ENCODE peak calls at places on chromosome 3, in seven cellular contexts. One of them, this sample, is unnamed.

GRCh38 chr3:120450261-120450913 is 405 bp downstream of the FSTL1 start:
- DNase-seq in A549: peak; percentile 49
- DNase-seq in spleen: peak; percentile 81
- DNase-seq in fibroblast of lung: no peak
- DNase-seq in GM12865: no peak
- DNase-seq in lower lobe of right lung: peak; percentile 59
- DNase-seq in testis: peak; percentile 57
- DNase-seq in this sample: no peak

GRCh38 chr3:38129058-38129457 is 7.9 kb downstream of the ACAA1 start:
- DNase-seq in lower lobe of right lung: no peak
- DNase-seq in spleen: no peak
- DNase-seq in fibroblast of lung: no peak
- DNase-seq in testis: no peak
- DNase-seq in GM12865: no peak
- DNase-seq in A549: no peak
- DNase-seq in this sample: no peak

GRCh38 chr3:57733790-57734189 is 22.3 kb upstream of the SLMAP start:
- DNase-seq in fibroblast of lung: peak; percentile 14
- DNase-seq in lower lobe of right lung: no peak
- DNase-seq in testis: no peak
- DNase-seq in A549: no peak
- DNase-seq in spleen: no peak
- DNase-seq in GM12865: no peak
- DNase-seq in this sample: no peak

GRCh38 chr3:38992117-38992779 is 59.5 kb downstream of the SCN11A start:
- DNase-seq in A549: peak; percentile 46
- DNase-seq in fibroblast of lung: peak; percentile 79
- DNase-seq in lower lobe of right lung: no peak
- DNase-seq in spleen: no peak
- DNase-seq in GM12865: no peak
- DNase-seq in testis: no peak
- DNase-seq in this sample: no peak

GRCh38 chr3:196186661-196187573 is 24.3 kb downstream of the ZDHHC19 start:
- DNase-seq in testis: peak; percentile 63
- DNase-seq in A549: no peak
- DNase-seq in GM12865: peak; percentile 86
- DNase-seq in lower lobe of right lung: no peak
- DNase-seq in fibroblast of lung: no peak
- DNase-seq in spleen: no peak
- DNase-seq in this sample: no peak

GRCh38 chr3:94076055-94076454 is 13.2 kb downstream of the NSUN3 start:
- DNase-seq in A549: no peak
- DNase-seq in GM12865: no peak
- DNase-seq in testis: no peak
- DNase-seq in fibroblast of lung: peak; percentile 74
- DNase-seq in spleen: no peak
- DNase-seq in lower lobe of right lung: no peak
- DNase-seq in this sample: no peak

GRCh38 chr3:69823710-69824109 is 84.4 kb downstream of the MITF start:
- DNase-seq in A549: no peak
- DNase-seq in testis: no peak
- DNase-seq in fibroblast of lung: peak; percentile 22
- DNase-seq in lower lobe of right lung: no peak
- DNase-seq in spleen: no peak
- DNase-seq in GM12865: no peak
- DNase-seq in this sample: no peak

GRCh38 chr3:14806641-14807263 is 12.0 kb upstream of the FGD5 start:
- DNase-seq in GM12865: peak; percentile 40
- DNase-seq in A549: no peak
- DNase-seq in fibroblast of lung: peak; percentile 36
- DNase-seq in testis: no peak
- DNase-seq in spleen: peak; percentile 66
- DNase-seq in lower lobe of right lung: peak; percentile 66
- DNase-seq in this sample: no peak

DNA sequence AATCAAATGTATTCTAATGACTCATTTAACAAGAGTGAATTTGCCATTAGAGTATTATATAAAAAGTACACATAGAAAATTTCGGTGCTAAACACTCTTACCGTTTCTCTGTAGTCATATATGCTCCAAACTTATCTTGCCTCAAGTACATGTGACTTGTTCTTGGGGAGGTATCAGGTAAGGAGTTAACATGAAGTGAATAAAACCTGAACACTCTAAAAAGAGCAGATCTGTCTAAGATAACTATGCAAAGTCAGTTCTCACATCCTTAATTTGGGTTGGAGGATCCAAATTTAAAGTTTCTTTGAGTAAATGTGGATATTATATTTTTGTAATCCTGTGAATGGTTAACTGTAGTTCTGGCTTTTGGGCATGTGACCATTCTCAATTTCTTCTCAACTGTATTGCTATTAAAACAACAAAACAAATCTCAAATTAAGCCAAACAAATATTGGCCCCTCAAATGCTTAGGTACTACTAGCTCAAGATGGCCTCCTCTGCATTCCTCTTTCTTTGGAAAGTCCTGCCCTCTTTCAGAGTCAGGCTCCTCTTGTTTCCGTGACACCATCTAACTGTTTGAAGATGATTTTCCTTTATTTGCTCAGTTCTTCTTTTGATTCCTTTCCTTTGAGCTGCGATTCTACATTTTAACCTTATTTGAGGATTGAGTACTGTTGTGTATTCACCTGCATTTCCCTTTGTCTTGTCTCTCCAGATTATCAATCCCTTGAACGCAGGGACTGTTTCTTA is 4.2 kb downstream of the EDEM1 start:
- DNase-seq in spleen: no peak
- DNase-seq in fibroblast of lung: no peak
- DNase-seq in lower lobe of right lung: no peak
- DNase-seq in A549: no peak
- DNase-seq in GM12865: peak; percentile 54
- DNase-seq in testis: no peak
- DNase-seq in this sample: no peak
- H3K4me3 ChIP-seq in spleen: no peak overlapping the region
- H3K4me3 ChIP-seq in fibroblast of lung: no peak overlapping the region
- H3K4me3 ChIP-seq in lower lobe of right lung: no peak overlapping the region
- H3K4me3 ChIP-seq in A549: no peak overlapping the region
- H3K4me3 ChIP-seq in GM12865: peak overlapping the region; percentile 94
- H3K4me3 ChIP-seq in testis: no peak overlapping the region
- H3K4me3 ChIP-seq in this sample: no peak overlapping the region

GRCh38 chr3:128949158-128949557 is 44.7 kb downstream of the CFAP92 start:
- DNase-seq in lower lobe of right lung: no peak
- DNase-seq in testis: no peak
- DNase-seq in A549: no peak
- DNase-seq in spleen: no peak
- DNase-seq in fibroblast of lung: no peak
- DNase-seq in GM12865: no peak
- DNase-seq in this sample: no peak

GRCh38 chr3:128946411-128946810 is 47.5 kb downstream of the CFAP92 start:
- DNase-seq in testis: no peak
- DNase-seq in fibroblast of lung: peak; percentile 88
- DNase-seq in GM12865: no peak
- DNase-seq in A549: no peak
- DNase-seq in spleen: no peak
- DNase-seq in lower lobe of right lung: no peak
- DNase-seq in this sample: no peak

GRCh38 chr3:128945041-128945877 is 48.6 kb downstream of the CFAP92 start:
- DNase-seq in fibroblast of lung: no peak
- DNase-seq in GM12865: no peak
- DNase-seq in testis: no peak
- DNase-seq in lower lobe of right lung: no peak
- DNase-seq in spleen: no peak
- DNase-seq in A549: no peak
- DNase-seq in this sample: no peak

GRCh38 chr3:128945878-128946175 is 48.0 kb downstream of the CFAP92 start:
- DNase-seq in A549: no peak
- DNase-seq in GM12865: no peak
- DNase-seq in spleen: no peak
- DNase-seq in lower lobe of right lung: no peak
- DNase-seq in testis: no peak
- DNase-seq in fibroblast of lung: no peak
- DNase-seq in this sample: no peak

DNA sequence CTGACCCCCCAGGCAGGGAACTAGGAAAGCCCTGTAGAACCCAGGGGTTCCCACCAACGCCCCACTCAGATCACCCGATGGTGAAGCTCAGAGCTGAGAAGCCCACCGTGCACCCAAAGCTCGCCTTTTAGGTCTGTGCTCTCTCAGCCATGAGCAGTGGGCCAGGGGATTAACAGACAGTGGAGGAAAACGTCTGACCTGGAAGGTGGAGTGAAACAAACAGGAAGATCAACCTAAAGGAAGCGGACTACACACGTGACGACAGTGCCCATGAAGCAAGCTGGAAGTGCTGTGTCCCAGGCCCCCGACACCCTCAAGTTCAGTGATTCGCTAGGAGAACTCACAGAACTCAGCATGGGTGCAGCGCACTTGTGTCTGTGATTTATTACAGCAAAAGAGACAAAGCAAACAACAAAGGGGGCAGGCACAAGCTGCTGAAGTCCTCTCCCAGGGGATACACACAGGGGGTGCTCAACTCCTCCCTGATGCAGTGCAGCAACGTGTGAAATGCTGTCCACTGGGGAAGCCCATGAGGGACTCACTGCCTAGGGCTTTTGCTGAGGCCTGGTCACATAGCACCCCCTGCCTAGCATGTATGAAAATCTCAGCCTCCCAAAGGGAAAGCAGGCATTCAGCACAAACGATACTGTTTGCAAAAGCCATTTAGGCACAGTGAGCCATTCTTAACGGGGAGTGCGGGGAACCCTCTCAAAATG is 43.5 kb downstream of the CFAP92 start:
- DNase-seq in fibroblast of lung: peak; percentile 47
- DNase-seq in A549: peak; percentile 44
- DNase-seq in GM12865: peak; percentile 14
- DNase-seq in lower lobe of right lung: no peak
- DNase-seq in spleen: peak; percentile 29
- DNase-seq in testis: peak; percentile 47
- DNase-seq in this sample: no peak
- TF ChIP-seq CTCF in fibroblast of lung: peak; percentile 28
- TF ChIP-seq CTCF in A549: no peak
- TF ChIP-seq CTCF in GM12865: no peak
- TF ChIP-seq CTCF in lower lobe of right lung: no peak
- TF ChIP-seq CTCF in spleen: no peak
- TF ChIP-seq CTCF in testis: no peak
- TF ChIP-seq CTCF in this sample: peak; percentile 12

GRCh38 chr3:24829632-24830229 is 335.1 kb upstream of the THRB start:
- DNase-seq in testis: no peak
- DNase-seq in GM12865: no peak
- DNase-seq in fibroblast of lung: no peak
- DNase-seq in A549: peak; percentile 8
- DNase-seq in lower lobe of right lung: peak; percentile 50
- DNase-seq in spleen: no peak
- DNase-seq in this sample: peak; percentile 43

GRCh38 chr3:24834442-24834841 is 339.8 kb upstream of the THRB start:
- DNase-seq in fibroblast of lung: no peak
- DNase-seq in A549: no peak
- DNase-seq in GM12865: no peak
- DNase-seq in testis: no peak
- DNase-seq in spleen: no peak
- DNase-seq in lower lobe of right lung: no peak
- DNase-seq in this sample: no peak

GRCh38 chr3:24832878-24833277 is 338.2 kb upstream of the THRB start:
- DNase-seq in spleen: no peak
- DNase-seq in testis: no peak
- DNase-seq in lower lobe of right lung: no peak
- DNase-seq in fibroblast of lung: no peak
- DNase-seq in GM12865: no peak
- DNase-seq in A549: peak; percentile 20
- DNase-seq in this sample: no peak

GRCh38 chr3:24829011-24829581 is 334.4 kb upstream of the THRB start:
- DNase-seq in spleen: peak; percentile 75
- DNase-seq in testis: peak; percentile 21
- DNase-seq in fibroblast of lung: no peak
- DNase-seq in GM12865: no peak
- DNase-seq in A549: peak; percentile 13
- DNase-seq in lower lobe of right lung: peak; percentile 54
- DNase-seq in this sample: no peak

GRCh38 chr3:24830230-24831152 is 335.8 kb upstream of the THRB start:
- DNase-seq in GM12865: no peak
- DNase-seq in fibroblast of lung: no peak
- DNase-seq in lower lobe of right lung: peak; percentile 47
- DNase-seq in testis: no peak
- DNase-seq in A549: no peak
- DNase-seq in spleen: no peak
- DNase-seq in this sample: no peak
- H3K4me3 ChIP-seq in GM12865: no peak overlapping the region
- H3K4me3 ChIP-seq in fibroblast of lung: peak overlapping the region; percentile 33
- H3K4me3 ChIP-seq in lower lobe of right lung: peak overlapping the region; percentile 57
- H3K4me3 ChIP-seq in testis: peak overlapping the region; percentile 38
- H3K4me3 ChIP-seq in A549: peak overlapping the region; percentile 49
- H3K4me3 ChIP-seq in spleen: peak overlapping the region; percentile 38
- H3K4me3 ChIP-seq in this sample: peak overlapping the region; percentile 68

GRCh38 chr3:139577899-139578298 is 38.4 kb upstream of the RBP1 start:
- DNase-seq in A549: no peak
- DNase-seq in testis: no peak
- DNase-seq in fibroblast of lung: no peak
- DNase-seq in GM12865: no peak
- DNase-seq in lower lobe of right lung: no peak
- DNase-seq in spleen: no peak
- DNase-seq in this sample: no peak

GRCh38 chr3:139571744-139572143 is 32.2 kb upstream of the RBP1 start:
- DNase-seq in lower lobe of right lung: no peak
- DNase-seq in A549: no peak
- DNase-seq in GM12865: no peak
- DNase-seq in testis: no peak
- DNase-seq in spleen: no peak
- DNase-seq in fibroblast of lung: no peak
- DNase-seq in this sample: no peak

GRCh38 chr3:139572847-139573672 is 33.5 kb upstream of the RBP1 start:
- DNase-seq in spleen: no peak
- DNase-seq in A549: no peak
- DNase-seq in testis: no peak
- DNase-seq in lower lobe of right lung: peak; percentile 55
- DNase-seq in GM12865: no peak
- DNase-seq in fibroblast of lung: no peak
- DNase-seq in this sample: no peak

GRCh38 chr3:139578783-139579182 is 39.2 kb upstream of the RBP1 start:
- DNase-seq in fibroblast of lung: no peak
- DNase-seq in A549: no peak
- DNase-seq in lower lobe of right lung: no peak
- DNase-seq in testis: no peak
- DNase-seq in GM12865: no peak
- DNase-seq in spleen: no peak
- DNase-seq in this sample: no peak

DNA sequence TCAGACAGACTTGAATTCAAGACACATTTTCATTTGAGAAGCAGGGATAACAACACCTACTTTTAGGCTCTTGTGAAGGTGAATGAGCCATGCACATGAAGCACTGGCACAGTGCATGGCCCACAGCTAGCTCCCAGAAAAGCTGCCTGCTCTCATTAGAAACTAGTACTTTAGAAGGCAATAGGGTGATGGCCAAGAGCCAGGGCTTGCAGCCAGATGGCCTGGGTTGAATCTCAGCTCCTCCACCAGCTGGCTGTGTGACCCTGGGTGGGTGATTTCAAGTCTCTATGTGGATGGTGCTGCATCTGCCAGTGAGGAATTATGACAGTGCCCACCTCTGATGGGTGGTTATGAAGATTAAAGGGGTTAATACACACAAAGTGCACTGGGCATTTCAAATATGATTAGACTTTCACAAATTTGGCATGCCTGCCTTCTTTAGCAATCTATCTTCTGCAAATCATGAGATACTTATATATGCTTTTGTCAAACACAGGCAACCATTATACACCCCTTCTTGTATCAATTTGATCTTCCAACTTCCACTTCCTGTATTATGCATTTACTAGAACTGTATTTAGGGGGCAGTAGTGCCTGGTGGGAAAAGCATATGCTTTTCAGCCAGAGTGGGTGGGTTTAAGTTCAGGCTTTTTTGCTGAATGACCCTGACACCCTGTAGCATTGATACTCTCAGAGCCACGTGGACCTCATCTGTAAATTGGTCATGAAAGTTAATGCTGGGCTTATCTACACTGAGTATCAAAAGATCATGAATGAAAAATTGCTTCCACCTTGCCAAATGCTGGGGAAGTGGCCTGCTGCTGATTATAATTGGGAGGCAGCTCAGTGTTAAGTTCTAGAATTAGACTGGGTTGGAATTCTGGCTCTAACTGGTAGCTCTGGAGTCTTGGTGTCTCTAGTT is 34.7 kb upstream of the RBP1 start:
- DNase-seq in A549: no peak
- DNase-seq in lower lobe of right lung: no peak
- DNase-seq in GM12865: no peak
- DNase-seq in spleen: no peak
- DNase-seq in testis: peak; percentile 58
- DNase-seq in fibroblast of lung: no peak
- DNase-seq in this sample: no peak
- TF ChIP-seq CTCF in A549: no peak
- TF ChIP-seq CTCF in lower lobe of right lung: no peak
- TF ChIP-seq CTCF in GM12865: no peak
- TF ChIP-seq CTCF in spleen: no peak
- TF ChIP-seq CTCF in testis: no peak
- TF ChIP-seq CTCF in fibroblast of lung: peak; percentile 4
- TF ChIP-seq CTCF in this sample: no peak

This sample was measured in LNCaP clone FGC.